ENCODE peak calls at places on chromosomes 16 and 17, in six cellular contexts. One of them, this sample, is unnamed.

GRCh38 chr16:67191995-67192681 is at the start of gene E2F4:
- DNase-seq in EL: peak; percentile 90
- DNase-seq in T-cell: peak; percentile 79
- DNase-seq in NCI-H1694: peak; percentile 42
- DNase-seq in heart right ventricle: peak; percentile 92
- DNase-seq in effector memory CD4-positive, alpha-beta T cell: peak; percentile 75
- DNase-seq in this sample: peak; percentile 82

GRCh38 chr17:69874220-69874670 is 200.8 kb upstream of the KCNJ16 start:
- DNase-seq in EL: peak; percentile 94
- DNase-seq in T-cell: no peak
- DNase-seq in NCI-H1694: no peak
- DNase-seq in heart right ventricle: no peak
- DNase-seq in effector memory CD4-positive, alpha-beta T cell: no peak
- DNase-seq in this sample: no peak

GRCh38 chr17:49565948-49566491 is 9.7 kb upstream of the NXPH3 start:
- DNase-seq in EL: no peak
- DNase-seq in T-cell: no peak
- DNase-seq in NCI-H1694: no peak
- DNase-seq in heart right ventricle: peak; percentile 64
- DNase-seq in effector memory CD4-positive, alpha-beta T cell: no peak
- DNase-seq in this sample: no peak

GRCh38 chr16:24054649-24055560 is 201.2 kb upstream of the CACNG3 start:
- DNase-seq in EL: no peak
- DNase-seq in T-cell: no peak
- DNase-seq in NCI-H1694: no peak
- DNase-seq in heart right ventricle: no peak
- DNase-seq in effector memory CD4-positive, alpha-beta T cell: no peak
- DNase-seq in this sample: no peak

GRCh38 chr17:47703191-47703591 is 9.2 kb downstream of the TBKBP1 start:
- DNase-seq in EL: no peak
- DNase-seq in T-cell: no peak
- DNase-seq in NCI-H1694: no peak
- DNase-seq in heart right ventricle: no peak
- DNase-seq in effector memory CD4-positive, alpha-beta T cell: peak; percentile 41
- DNase-seq in this sample: peak; percentile 69

GRCh38 chr16:4414187-4414909 is 2.0 kb downstream of the CORO7 start:
- DNase-seq in EL: no peak
- DNase-seq in T-cell: peak; percentile 92
- DNase-seq in NCI-H1694: no peak
- DNase-seq in heart right ventricle: no peak
- DNase-seq in effector memory CD4-positive, alpha-beta T cell: peak; percentile 83
- DNase-seq in this sample: peak; percentile 70

GRCh38 chr16:9042943-9043680 is 48.3 kb upstream of the HAPSTR1 start:
- DNase-seq in EL: peak; percentile 79
- DNase-seq in T-cell: no peak
- DNase-seq in NCI-H1694: no peak
- DNase-seq in heart right ventricle: no peak
- DNase-seq in effector memory CD4-positive, alpha-beta T cell: no peak
- DNase-seq in this sample: no peak

GRCh38 chr17:39867891-39868553 is at the start of gene ZPBP2:
- DNase-seq in EL: no peak
- DNase-seq in T-cell: peak; percentile 35
- DNase-seq in NCI-H1694: no peak
- DNase-seq in heart right ventricle: no peak
- DNase-seq in effector memory CD4-positive, alpha-beta T cell: no peak
- DNase-seq in this sample: peak; percentile 46

This sample was measured in activated CD8-positive, alpha-beta memory T cell treated with anti-CD3 and anti-CD28 coated beads, Interleukin-2, amount 50 U/mL, for 4 hours.